ENCODE peak calls at places on chromosomes 2 and 18, in five cellular contexts. One of them, this sample, is unnamed.

GRCh38 chr2:48755473-48755872 is at the start of gene LHCGR:
- DNase-seq in hippocampal formation: no peak
- DNase-seq in PC-3: no peak
- DNase-seq in activated CD4-positive, alpha-beta T cell treated with anti-CD3 and anti-CD28 coated beads for 24 hours: no peak
- DNase-seq in HT-29: no peak
- DNase-seq in this sample: no peak

GRCh38 chr2:12605936-12606335 is 110.8 kb upstream of the TRIB2 start:
- DNase-seq in hippocampal formation: no peak
- DNase-seq in PC-3: no peak
- DNase-seq in activated CD4-positive, alpha-beta T cell treated with anti-CD3 and anti-CD28 coated beads for 24 hours: no peak
- DNase-seq in HT-29: no peak
- DNase-seq in this sample: no peak

GRCh38 chr2:11315074-11315705 is 29.2 kb downstream of the ROCK2 start:
- DNase-seq in hippocampal formation: no peak
- DNase-seq in PC-3: no peak
- DNase-seq in HT-29: no peak
- DNase-seq in activated CD4-positive, alpha-beta T cell treated with anti-CD3 and anti-CD28 coated beads for 24 hours: no peak
- DNase-seq in this sample: no peak

GRCh38 chr2:95030496-95030895 is 5.0 kb downstream of the MAL start:
- DNase-seq in activated CD4-positive, alpha-beta T cell treated with anti-CD3 and anti-CD28 coated beads for 24 hours: no peak
- DNase-seq in hippocampal formation: no peak
- DNase-seq in HT-29: no peak
- DNase-seq in PC-3: peak; percentile 34
- DNase-seq in this sample: no peak

GRCh38 chr2:68809324-68810240 is 61.6 kb downstream of the BMP10 start:
- DNase-seq in hippocampal formation: no peak
- DNase-seq in activated CD4-positive, alpha-beta T cell treated with anti-CD3 and anti-CD28 coated beads for 24 hours: no peak
- DNase-seq in PC-3: no peak
- DNase-seq in HT-29: no peak
- DNase-seq in this sample: no peak

GRCh38 chr2:98148968-98149697 is 62.2 kb downstream of the VWA3B start:
- DNase-seq in activated CD4-positive, alpha-beta T cell treated with anti-CD3 and anti-CD28 coated beads for 24 hours: no peak
- DNase-seq in HT-29: no peak
- DNase-seq in hippocampal formation: peak; percentile 71
- DNase-seq in PC-3: peak; percentile 64
- DNase-seq in this sample: peak; percentile 71

GRCh38 chr2:2826209-2826551 is 495.1 kb upstream of the MYT1L start:
- DNase-seq in PC-3: no peak
- DNase-seq in hippocampal formation: no peak
- DNase-seq in HT-29: no peak
- DNase-seq in activated CD4-positive, alpha-beta T cell treated with anti-CD3 and anti-CD28 coated beads for 24 hours: no peak
- DNase-seq in this sample: no peak

GRCh38 chr18:11146238-11146946 is 3.0 kb downstream of the PIEZO2 start:
- DNase-seq in activated CD4-positive, alpha-beta T cell treated with anti-CD3 and anti-CD28 coated beads for 24 hours: no peak
- DNase-seq in hippocampal formation: peak; percentile 23
- DNase-seq in PC-3: no peak
- DNase-seq in HT-29: no peak
- DNase-seq in this sample: no peak

GRCh38 chr2:11833601-11834000 is 87.2 kb downstream of the LPIN1 start:
- DNase-seq in PC-3: no peak
- DNase-seq in HT-29: no peak
- DNase-seq in hippocampal formation: no peak
- DNase-seq in activated CD4-positive, alpha-beta T cell treated with anti-CD3 and anti-CD28 coated beads for 24 hours: no peak
- DNase-seq in this sample: no peak

GRCh38 chr2:137721733-137722132 is 242.5 kb upstream of the HNMT start:
- DNase-seq in HT-29: no peak
- DNase-seq in activated CD4-positive, alpha-beta T cell treated with anti-CD3 and anti-CD28 coated beads for 24 hours: no peak
- DNase-seq in hippocampal formation: no peak
- DNase-seq in PC-3: no peak
- DNase-seq in this sample: no peak

GRCh38 chr18:50622865-50623393 is 63.0 kb downstream of the MAPK4 start:
- DNase-seq in activated CD4-positive, alpha-beta T cell treated with anti-CD3 and anti-CD28 coated beads for 24 hours: no peak
- DNase-seq in HT-29: no peak
- DNase-seq in hippocampal formation: no peak
- DNase-seq in PC-3: no peak
- DNase-seq in this sample: no peak

GRCh38 chr18:58321986-58322385 is 278.0 kb downstream of the NEDD4L start:
- DNase-seq in activated CD4-positive, alpha-beta T cell treated with anti-CD3 and anti-CD28 coated beads for 24 hours: peak; percentile 23
- DNase-seq in hippocampal formation: peak; percentile 82
- DNase-seq in HT-29: peak; percentile 69
- DNase-seq in PC-3: peak; percentile 95
- DNase-seq in this sample: peak; percentile 58

GRCh38 chr2:153394247-153394646 is 84.3 kb downstream of the RPRM start:
- DNase-seq in PC-3: no peak
- DNase-seq in activated CD4-positive, alpha-beta T cell treated with anti-CD3 and anti-CD28 coated beads for 24 hours: no peak
- DNase-seq in hippocampal formation: no peak
- DNase-seq in HT-29: no peak
- DNase-seq in this sample: no peak

GRCh38 chr2:128803222-128803621 is 484.6 kb upstream of the HS6ST1 start:
- DNase-seq in hippocampal formation: no peak
- DNase-seq in HT-29: no peak
- DNase-seq in activated CD4-positive, alpha-beta T cell treated with anti-CD3 and anti-CD28 coated beads for 24 hours: no peak
- DNase-seq in PC-3: no peak
- DNase-seq in this sample: no peak

GRCh38 chr2:201900362-201900761 is 94.0 kb downstream of the CDK15 start:
- DNase-seq in HT-29: no peak
- DNase-seq in hippocampal formation: no peak
- DNase-seq in PC-3: peak; percentile 56
- DNase-seq in activated CD4-positive, alpha-beta T cell treated with anti-CD3 and anti-CD28 coated beads for 24 hours: no peak
- DNase-seq in this sample: no peak

GRCh38 chr2:125471963-125472362 is 1184.0 kb upstream of the GYPC start:
- DNase-seq in activated CD4-positive, alpha-beta T cell treated with anti-CD3 and anti-CD28 coated beads for 24 hours: no peak
- DNase-seq in HT-29: peak; percentile 25
- DNase-seq in hippocampal formation: no peak
- DNase-seq in PC-3: peak; percentile 29
- DNase-seq in this sample: peak; percentile 15

GRCh38 chr2:68925298-68925885 is 27.3 kb downstream of the GKN2 start:
- DNase-seq in HT-29: peak; percentile 71
- DNase-seq in hippocampal formation: peak; percentile 6
- DNase-seq in PC-3: peak; percentile 81
- DNase-seq in activated CD4-positive, alpha-beta T cell treated with anti-CD3 and anti-CD28 coated beads for 24 hours: no peak
- DNase-seq in this sample: peak; percentile 81

GRCh38 chr18:3923750-3924149 is 473.8 kb downstream of the TGIF1 start:
- DNase-seq in PC-3: no peak
- DNase-seq in hippocampal formation: no peak
- DNase-seq in HT-29: no peak
- DNase-seq in activated CD4-positive, alpha-beta T cell treated with anti-CD3 and anti-CD28 coated beads for 24 hours: no peak
- DNase-seq in this sample: no peak

GRCh38 chr2:125710561-125710960 is 945.4 kb upstream of the GYPC start:
- DNase-seq in hippocampal formation: no peak
- DNase-seq in HT-29: peak; percentile 45
- DNase-seq in PC-3: no peak
- DNase-seq in activated CD4-positive, alpha-beta T cell treated with anti-CD3 and anti-CD28 coated beads for 24 hours: no peak
- DNase-seq in this sample: no peak

GRCh38 chr2:229882583-229882982 is 39.2 kb downstream of the TRIP12 start:
- DNase-seq in PC-3: no peak
- DNase-seq in HT-29: no peak
- DNase-seq in hippocampal formation: no peak
- DNase-seq in activated CD4-positive, alpha-beta T cell treated with anti-CD3 and anti-CD28 coated beads for 24 hours: no peak
- DNase-seq in this sample: no peak

GRCh38 chr2:41775381-41776025 is 272.3 kb upstream of the PKDCC start:
- DNase-seq in activated CD4-positive, alpha-beta T cell treated with anti-CD3 and anti-CD28 coated beads for 24 hours: no peak
- DNase-seq in hippocampal formation: no peak
- DNase-seq in HT-29: no peak
- DNase-seq in PC-3: no peak
- DNase-seq in this sample: no peak

GRCh38 chr2:144099746-144100438 is 420.0 kb downstream of the ZEB2 start:
- DNase-seq in hippocampal formation: no peak
- DNase-seq in PC-3: peak; percentile 91
- DNase-seq in HT-29: no peak
- DNase-seq in activated CD4-positive, alpha-beta T cell treated with anti-CD3 and anti-CD28 coated beads for 24 hours: no peak
- DNase-seq in this sample: no peak

GRCh38 chr2:83522891-83523493 is 936.1 kb downstream of the SUCLG1 start:
- DNase-seq in HT-29: no peak
- DNase-seq in hippocampal formation: no peak
- DNase-seq in PC-3: no peak
- DNase-seq in activated CD4-positive, alpha-beta T cell treated with anti-CD3 and anti-CD28 coated beads for 24 hours: no peak
- DNase-seq in this sample: no peak

GRCh38 chr18:24039666-24040065 is 25.1 kb downstream of the TTC39C start:
- DNase-seq in hippocampal formation: no peak
- DNase-seq in activated CD4-positive, alpha-beta T cell treated with anti-CD3 and anti-CD28 coated beads for 24 hours: no peak
- DNase-seq in HT-29: no peak
- DNase-seq in PC-3: no peak
- DNase-seq in this sample: no peak

GRCh38 chr18:75253784-75254183 is 43.2 kb downstream of the TSHZ1 start:
- DNase-seq in activated CD4-positive, alpha-beta T cell treated with anti-CD3 and anti-CD28 coated beads for 24 hours: no peak
- DNase-seq in hippocampal formation: no peak
- DNase-seq in PC-3: no peak
- DNase-seq in HT-29: no peak
- DNase-seq in this sample: no peak

GRCh38 chr18:79772108-79772864 is 25.5 kb upstream of the KCNG2 start:
- DNase-seq in HT-29: no peak
- DNase-seq in hippocampal formation: no peak
- DNase-seq in activated CD4-positive, alpha-beta T cell treated with anti-CD3 and anti-CD28 coated beads for 24 hours: no peak
- DNase-seq in PC-3: no peak
- DNase-seq in this sample: no peak

GRCh38 chr18:70044626-70045025 is 97.0 kb upstream of the CD226 start:
- DNase-seq in activated CD4-positive, alpha-beta T cell treated with anti-CD3 and anti-CD28 coated beads for 24 hours: no peak
- DNase-seq in hippocampal formation: no peak
- DNase-seq in PC-3: peak; percentile 93
- DNase-seq in HT-29: no peak
- DNase-seq in this sample: peak; percentile 66

GRCh38 chr2:214322662-214323061 is 88.2 kb upstream of the VWC2L start:
- DNase-seq in HT-29: no peak
- DNase-seq in PC-3: peak; percentile 56
- DNase-seq in activated CD4-positive, alpha-beta T cell treated with anti-CD3 and anti-CD28 coated beads for 24 hours: no peak
- DNase-seq in hippocampal formation: no peak
- DNase-seq in this sample: no peak

GRCh38 chr2:239858179-239858578 is 167.0 kb downstream of the NDUFA10 start:
- DNase-seq in HT-29: no peak
- DNase-seq in activated CD4-positive, alpha-beta T cell treated with anti-CD3 and anti-CD28 coated beads for 24 hours: no peak
- DNase-seq in hippocampal formation: peak; percentile 69
- DNase-seq in PC-3: no peak
- DNase-seq in this sample: peak; percentile 65

GRCh38 chr18:36162981-36163380 is 24.3 kb upstream of the MOCOS start:
- DNase-seq in PC-3: no peak
- DNase-seq in hippocampal formation: no peak
- DNase-seq in HT-29: no peak
- DNase-seq in activated CD4-positive, alpha-beta T cell treated with anti-CD3 and anti-CD28 coated beads for 24 hours: no peak
- DNase-seq in this sample: no peak

GRCh38 chr2:135904590-135904989 is 28.3 kb upstream of the MCM6 start:
- DNase-seq in activated CD4-positive, alpha-beta T cell treated with anti-CD3 and anti-CD28 coated beads for 24 hours: no peak
- DNase-seq in PC-3: peak; percentile 15
- DNase-seq in hippocampal formation: no peak
- DNase-seq in HT-29: no peak
- DNase-seq in this sample: no peak

GRCh38 chr18:70310560-70311320 is 21.9 kb downstream of the SOCS6 start:
- DNase-seq in PC-3: no peak
- DNase-seq in HT-29: no peak
- DNase-seq in activated CD4-positive, alpha-beta T cell treated with anti-CD3 and anti-CD28 coated beads for 24 hours: no peak
- DNase-seq in hippocampal formation: no peak
- DNase-seq in this sample: no peak

GRCh38 chr2:210541280-210541902 is 15.0 kb upstream of the CPS1 start:
- DNase-seq in hippocampal formation: no peak
- DNase-seq in PC-3: no peak
- DNase-seq in activated CD4-positive, alpha-beta T cell treated with anti-CD3 and anti-CD28 coated beads for 24 hours: no peak
- DNase-seq in HT-29: no peak
- DNase-seq in this sample: no peak